ENCODE peak calls at places on chromosomes 3 and 15, in nine cellular contexts. W is stomach, H is H54, M is heart left ventricle, Y is ovary, O is suprapubic skin, X is Peyer's patch, Z is GM12891, E is body of pancreas. T is an unnamed sample.

GRCh38 chr3:100710355-100711198 is 1.3 kb downstream of the TFG start:
- DNase-seq in W (peak; percentile 32), H (peak; percentile 9), M (no peak), Y (no peak), O (no peak), X (peak; percentile 89), Z (peak; percentile 32), E (peak; percentile 37), T (peak; percentile 40)

GRCh38 chr3:28467414-28467813 is 118.8 kb upstream of the AZI2 start:
- DNase-seq in W (no peak), H (no peak), M (no peak), Y (no peak), O (no peak), X (no peak), Z (no peak), E (no peak), T (no peak)

GRCh38 chr3:34547297-34547920 is 749.0 kb downstream of the PDCD6IP start:
- DNase-seq in W (no peak), H (no peak), M (no peak), Y (no peak), O (no peak), X (no peak), Z (no peak), E (no peak), T (no peak)

GRCh38 chr3:196268270-196269163 is 19.0 kb downstream of the PCYT1A start:
- DNase-seq in W (no peak), H (peak; percentile 40), M (no peak), Y (no peak), O (no peak), X (no peak), Z (no peak), E (no peak), T (no peak)

GRCh38 chr3:30195352-30195751 is 411.0 kb upstream of the TGFBR2 start:
- DNase-seq in W (no peak), H (no peak), M (no peak), Y (no peak), O (no peak), X (no peak), Z (no peak), E (no peak), T (no peak)

GRCh38 chr3:182214406-182214805 is 502.7 kb downstream of the SOX2 start:
- DNase-seq in W (no peak), H (no peak), M (no peak), Y (no peak), O (no peak), X (no peak), Z (no peak), E (no peak), T (no peak)

GRCh38 chr3:2180661-2181060 is 82.0 kb downstream of the CNTN4 start:
- DNase-seq in W (no peak), H (no peak), M (no peak), Y (no peak), O (no peak), X (no peak), Z (no peak), E (no peak), T (no peak)

GRCh38 chr3:852033-852432 is 240.8 kb upstream of the CNTN6 start:
- DNase-seq in W (no peak), H (no peak), M (no peak), Y (no peak), O (no peak), X (no peak), Z (no peak), E (no peak), T (no peak)

GRCh38 chr3:16239776-16240175 is 25.0 kb downstream of the DPH3 start:
- DNase-seq in W (no peak), H (no peak), M (no peak), Y (no peak), O (no peak), X (no peak), Z (no peak), E (no peak), T (no peak)

GRCh38 chr3:50649451-50649931 is 25.2 kb upstream of the DOCK3 start:
- DNase-seq in W (no peak), H (no peak), M (peak; percentile 87), Y (no peak), O (no peak), X (no peak), Z (no peak), E (no peak), T (no peak)

GRCh38 chr3:188082040-188082439 is 71.9 kb upstream of the LPP start:
- DNase-seq in W (no peak), H (no peak), M (no peak), Y (no peak), O (no peak), X (no peak), Z (no peak), E (no peak), T (no peak)

GRCh38 chr15:99857836-99858235 is 124.6 kb upstream of the LYSMD4 start:
- DNase-seq in W (no peak), H (no peak), M (no peak), Y (no peak), O (no peak), X (no peak), Z (no peak), E (no peak), T (no peak)
- TF ChIP-seq POLR2A in W (no peak), H (no peak), M (no peak), Y (no peak), O (no peak), X (no peak), Z (no peak), E (no peak), T (no peak)

GRCh38 chr3:184154909-184155643 is at the start of gene DVL3:
- DNase-seq in W (peak; percentile 75), H (peak; percentile 79), M (peak; percentile 87), Y (peak; percentile 78), O (no peak), X (peak; percentile 85), Z (peak; percentile 75), E (peak; percentile 73), T (peak; percentile 88)
- TF ChIP-seq POLR2A in W (no peak), H (peak; percentile 62), M (no peak), Y (no peak), O (no peak), X (no peak), Z (no peak), E (peak; percentile 33), T (no peak)

GRCh38 chr3:133460809-133461208 is 61.0 kb downstream of the BFSP2 start:
- DNase-seq in W (no peak), H (no peak), M (no peak), Y (no peak), O (no peak), X (no peak), Z (no peak), E (no peak), T (no peak)
- TF ChIP-seq POLR2A in W (no peak), H (no peak), M (no peak), Y (no peak), O (no peak), X (no peak), Z (no peak), E (no peak), T (no peak)

DNA sequence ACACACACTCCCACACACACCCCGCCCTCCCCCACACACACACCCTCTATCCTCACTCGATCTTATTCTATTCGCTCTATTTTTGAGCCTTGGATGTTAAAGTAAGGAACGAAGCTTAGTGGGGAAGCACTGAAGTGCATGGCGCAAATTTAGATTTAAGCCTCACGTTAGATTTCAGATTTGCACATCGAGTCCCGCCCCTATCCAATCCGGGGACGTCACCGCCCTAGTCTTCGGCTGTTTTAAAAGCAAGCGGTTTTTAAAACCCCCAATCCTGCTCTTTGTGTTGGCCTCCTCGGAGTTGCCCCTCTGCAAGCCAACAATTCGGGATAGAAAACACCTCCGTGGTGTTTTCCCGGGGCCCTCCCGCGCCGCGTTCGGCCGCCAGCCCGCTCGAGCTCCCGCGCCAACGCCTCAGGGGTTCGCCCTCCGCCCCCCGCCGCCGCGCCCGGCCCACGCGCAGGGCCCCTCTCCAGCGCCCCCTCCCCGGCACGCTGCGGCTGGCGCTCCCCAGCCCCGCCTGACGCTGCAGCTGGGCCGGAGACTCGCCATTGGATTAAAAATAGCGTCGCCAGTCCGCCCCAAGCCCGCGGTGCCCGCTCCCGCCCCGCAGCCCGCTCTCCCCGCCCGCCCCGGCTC is at the start of gene USP13:
- DNase-seq in W (peak; percentile 59), H (peak; percentile 70), M (peak; percentile 81), Y (peak; percentile 83), O (no peak), X (peak; percentile 81), Z (peak; percentile 64), E (peak; percentile 70), T (peak; percentile 53)
- TF ChIP-seq POLR2A in W (no peak), H (peak; percentile 41), M (no peak), Y (peak; percentile 15), O (no peak), X (no peak), Z (no peak), E (no peak), T (no peak)

GRCh38 chr3:150409527-150410310 is 1.6 kb downstream of the TSC22D2 start:
- DNase-seq in W (peak; percentile 78), H (no peak), M (peak; percentile 89), Y (peak; percentile 80), O (peak; percentile 88), X (peak; percentile 87), Z (peak; percentile 34), E (peak; percentile 80), T (peak; percentile 33)

GRCh38 chr3:150410311-150411105 is 2.4 kb downstream of the TSC22D2 start:
- DNase-seq in W (peak; percentile 46), H (no peak), M (peak; percentile 74), Y (peak; percentile 51), O (peak; percentile 79), X (peak; percentile 60), Z (peak; percentile 3), E (peak; percentile 58), T (no peak)

GRCh38 chr3:150408232-150409124 is at the start of gene TSC22D2:
- DNase-seq in W (peak; percentile 97), H (peak; percentile 63), M (peak; percentile 98), Y (peak; percentile 89), O (peak; percentile 96), X (peak; percentile 98), Z (peak; percentile 72), E (peak; percentile 88), T (peak; percentile 76)

GRCh38 chr3:150407818-150408231 is 273 bp upstream of the TSC22D2 start:
- DNase-seq in W (no peak), H (no peak), M (no peak), Y (peak; percentile 99), O (no peak), X (peak; percentile 51), Z (no peak), E (peak; percentile 98), T (no peak)

DNA sequence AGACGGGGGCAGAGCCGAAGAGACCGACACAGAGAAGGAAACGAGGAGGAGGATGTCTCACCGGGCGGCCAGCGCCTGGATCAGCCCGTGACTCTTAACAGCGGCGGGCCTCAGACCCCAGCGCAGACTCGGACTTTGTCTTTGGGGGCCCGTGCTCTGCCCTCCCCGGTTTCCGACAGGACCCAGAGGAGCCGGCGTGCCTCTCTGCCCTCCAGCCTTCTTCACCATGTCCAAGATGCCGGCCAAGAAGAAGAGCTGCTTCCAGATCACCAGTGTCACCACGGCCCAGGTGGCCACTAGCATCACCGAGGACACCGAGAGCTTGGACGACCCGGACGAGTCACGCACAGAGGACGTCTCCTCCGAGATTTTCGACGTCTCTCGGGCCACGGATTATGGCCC is 1.0 kb downstream of the TSC22D2 start:
- DNase-seq in W (no peak), H (no peak), M (no peak), Y (no peak), O (no peak), X (no peak), Z (no peak), E (no peak), T (no peak)
- TF ChIP-seq POLR2A in W (no peak), H (no peak), M (no peak), Y (no peak), O (no peak), X (no peak), Z (no peak), E (no peak), T (no peak)

GRCh38 chr3:141412087-141412935 is 44.0 kb downstream of the ZBTB38 start:
- DNase-seq in W (peak; percentile 60), H (no peak), M (no peak), Y (peak; percentile 62), O (no peak), X (peak; percentile 85), Z (no peak), E (peak; percentile 61), T (no peak)
- TF ChIP-seq POLR2A in W (no peak), H (no peak), M (no peak), Y (no peak), O (no peak), X (no peak), Z (peak; percentile 53), E (no peak), T (peak; percentile 37)

T was measured in GM12892.